ENCODE peak calls at places on chromosomes 11 and 22, in ten cellular contexts. One of them, this sample, is unnamed. For H3K27me3, the result is how much of the 10 kb centered on the place peaks cover.

GRCh38 chr11:102155676-102156075 is 45.4 kb downstream of the YAP1 start:
- DNase-seq in mesenchymal stem cell: peak
- DNase-seq in psoas muscle: no peak
- DNase-seq in fibroblast of lung: peak
- DNase-seq in kidney epithelial cell: no peak
- DNase-seq in spleen: no peak
- DNase-seq in esophagus muscularis mucosa: no peak
- DNase-seq in adrenal gland: no peak
- DNase-seq in uterus: no peak
- DNase-seq in cardiac muscle cell: peak
- DNase-seq in this sample: no peak

GRCh38 chr22:50422046-50422445 is 52.8 kb downstream of the SBF1 start:
- DNase-seq in esophagus muscularis mucosa: no peak
- DNase-seq in adrenal gland: no peak
- DNase-seq in mesenchymal stem cell: no peak
- DNase-seq in uterus: no peak
- DNase-seq in psoas muscle: no peak
- DNase-seq in spleen: no peak
- DNase-seq in fibroblast of lung: no peak
- DNase-seq in kidney epithelial cell: no peak
- DNase-seq in cardiac muscle cell: no peak
- DNase-seq in this sample: no peak

GRCh38 chr11:35618497-35619029 is 303 bp downstream of the FJX1 start:
- DNase-seq in fibroblast of lung: peak
- DNase-seq in uterus: peak
- DNase-seq in cardiac muscle cell: peak
- DNase-seq in esophagus muscularis mucosa: no peak
- DNase-seq in spleen: peak
- DNase-seq in adrenal gland: peak
- DNase-seq in psoas muscle: peak
- DNase-seq in kidney epithelial cell: no peak
- DNase-seq in mesenchymal stem cell: peak
- DNase-seq in this sample: no peak

GRCh38 chr11:26522912-26523610 is 49.0 kb downstream of the MUC15 start:
- DNase-seq in adrenal gland: no peak
- DNase-seq in psoas muscle: no peak
- DNase-seq in fibroblast of lung: peak
- DNase-seq in cardiac muscle cell: peak
- DNase-seq in esophagus muscularis mucosa: no peak
- DNase-seq in spleen: no peak
- DNase-seq in uterus: no peak
- DNase-seq in mesenchymal stem cell: peak
- DNase-seq in kidney epithelial cell: peak
- DNase-seq in this sample: no peak

GRCh38 chr11:33000181-33000580 is 15.5 kb upstream of the DEPDC7 start:
- DNase-seq in mesenchymal stem cell: peak
- DNase-seq in adrenal gland: no peak
- DNase-seq in spleen: no peak
- DNase-seq in uterus: no peak
- DNase-seq in kidney epithelial cell: peak
- DNase-seq in psoas muscle: no peak
- DNase-seq in esophagus muscularis mucosa: no peak
- DNase-seq in cardiac muscle cell: peak
- DNase-seq in fibroblast of lung: peak
- DNase-seq in this sample: no peak

GRCh38 chr11:47552086-47552580 is 799 bp downstream of the CELF1 start:
- DNase-seq in fibroblast of lung: peak
- DNase-seq in spleen: no peak
- DNase-seq in kidney epithelial cell: no peak
- DNase-seq in esophagus muscularis mucosa: no peak
- DNase-seq in adrenal gland: peak
- DNase-seq in uterus: peak
- DNase-seq in cardiac muscle cell: peak
- DNase-seq in psoas muscle: no peak
- DNase-seq in mesenchymal stem cell: peak
- DNase-seq in this sample: no peak

GRCh38 chr11:74570266-74571061 is 21.9 kb upstream of the POLD3 start:
- DNase-seq in spleen: no peak
- DNase-seq in cardiac muscle cell: peak
- DNase-seq in fibroblast of lung: peak
- DNase-seq in uterus: peak
- DNase-seq in psoas muscle: no peak
- DNase-seq in adrenal gland: peak
- DNase-seq in kidney epithelial cell: no peak
- DNase-seq in mesenchymal stem cell: peak
- DNase-seq in esophagus muscularis mucosa: no peak
- DNase-seq in this sample: peak

GRCh38 chr22:20948989-20949388 is 18.1 kb upstream of the AIFM3 start:
- DNase-seq in uterus: no peak
- DNase-seq in fibroblast of lung: no peak
- DNase-seq in spleen: no peak
- DNase-seq in cardiac muscle cell: no peak
- DNase-seq in esophagus muscularis mucosa: no peak
- DNase-seq in adrenal gland: no peak
- DNase-seq in mesenchymal stem cell: no peak
- DNase-seq in psoas muscle: no peak
- DNase-seq in kidney epithelial cell: no peak
- DNase-seq in this sample: no peak

GRCh38 chr11:46335858-46336600 is 11.2 kb upstream of the DGKZ start:
- DNase-seq in fibroblast of lung: no peak
- DNase-seq in uterus: no peak
- DNase-seq in mesenchymal stem cell: no peak
- DNase-seq in cardiac muscle cell: no peak
- DNase-seq in spleen: no peak
- DNase-seq in psoas muscle: no peak
- DNase-seq in adrenal gland: no peak
- DNase-seq in kidney epithelial cell: no peak
- DNase-seq in esophagus muscularis mucosa: no peak
- DNase-seq in this sample: no peak

GRCh38 chr11:110362916-110363574 is 66.6 kb upstream of the RDX start:
- DNase-seq in adrenal gland: no peak
- DNase-seq in cardiac muscle cell: peak
- DNase-seq in spleen: no peak
- DNase-seq in psoas muscle: no peak
- DNase-seq in fibroblast of lung: no peak
- DNase-seq in uterus: no peak
- DNase-seq in kidney epithelial cell: no peak
- DNase-seq in esophagus muscularis mucosa: peak
- DNase-seq in mesenchymal stem cell: peak
- DNase-seq in this sample: no peak

GRCh38 chr11:79173615-79174014 is 267.2 kb downstream of the TENM4 start:
- DNase-seq in fibroblast of lung: peak
- DNase-seq in psoas muscle: no peak
- DNase-seq in adrenal gland: no peak
- DNase-seq in cardiac muscle cell: peak
- DNase-seq in kidney epithelial cell: peak
- DNase-seq in spleen: no peak
- DNase-seq in mesenchymal stem cell: peak
- DNase-seq in esophagus muscularis mucosa: no peak
- DNase-seq in uterus: no peak
- DNase-seq in this sample: no peak

GRCh38 chr22:40678493-40679248 is 613 bp upstream of the MCHR1 start:
- DNase-seq in fibroblast of lung: no peak
- DNase-seq in mesenchymal stem cell: no peak
- DNase-seq in psoas muscle: no peak
- DNase-seq in kidney epithelial cell: no peak
- DNase-seq in spleen: no peak
- DNase-seq in esophagus muscularis mucosa: no peak
- DNase-seq in uterus: no peak
- DNase-seq in adrenal gland: no peak
- DNase-seq in cardiac muscle cell: no peak
- DNase-seq in this sample: no peak

GRCh38 chr22:27122561-27122960 is 465.2 kb downstream of the MIAT start:
- DNase-seq in mesenchymal stem cell: no peak
- DNase-seq in fibroblast of lung: no peak
- DNase-seq in adrenal gland: no peak
- DNase-seq in cardiac muscle cell: no peak
- DNase-seq in psoas muscle: no peak
- DNase-seq in spleen: no peak
- DNase-seq in uterus: no peak
- DNase-seq in kidney epithelial cell: no peak
- DNase-seq in esophagus muscularis mucosa: no peak
- DNase-seq in this sample: no peak

GRCh38 chr11:114026355-114026754 is 33.2 kb upstream of the ZBTB16 start:
- DNase-seq in esophagus muscularis mucosa: no peak
- DNase-seq in uterus: no peak
- DNase-seq in spleen: no peak
- DNase-seq in cardiac muscle cell: peak
- DNase-seq in fibroblast of lung: peak
- DNase-seq in mesenchymal stem cell: peak
- DNase-seq in adrenal gland: no peak
- DNase-seq in psoas muscle: no peak
- DNase-seq in kidney epithelial cell: no peak
- DNase-seq in this sample: no peak

DNA sequence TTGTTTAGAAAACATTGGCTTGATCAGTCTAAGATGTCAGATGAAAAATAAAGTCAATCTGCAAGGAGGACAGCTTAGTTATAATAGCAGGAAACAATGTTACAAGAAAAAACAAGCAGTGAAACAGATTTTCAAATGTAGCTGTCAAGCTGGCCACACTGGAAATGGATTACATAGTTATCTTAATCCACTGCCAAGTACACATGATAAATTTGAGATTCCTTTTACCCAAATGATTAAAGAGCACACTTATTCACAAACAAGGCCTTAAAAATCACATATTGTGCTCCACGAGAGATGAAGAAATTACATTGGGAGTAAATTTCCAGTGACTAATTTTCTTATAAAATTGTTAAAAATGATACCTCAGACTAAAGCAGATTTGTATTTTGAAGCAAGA is 17.5 kb upstream of the ESAM start:
- DNase-seq in esophagus muscularis mucosa: no peak
- DNase-seq in fibroblast of lung: peak
- DNase-seq in psoas muscle: no peak
- DNase-seq in kidney epithelial cell: no peak
- DNase-seq in adrenal gland: no peak
- DNase-seq in uterus: no peak
- DNase-seq in mesenchymal stem cell: no peak
- DNase-seq in spleen: no peak
- DNase-seq in cardiac muscle cell: peak
- DNase-seq in this sample: no peak
- H3K27me3 ChIP-seq in esophagus muscularis mucosa: under half
- H3K27me3 ChIP-seq in fibroblast of lung: under half
- H3K27me3 ChIP-seq in psoas muscle: under half
- H3K27me3 ChIP-seq in kidney epithelial cell: under half
- H3K27me3 ChIP-seq in adrenal gland: under half
- H3K27me3 ChIP-seq in uterus: under half
- H3K27me3 ChIP-seq in mesenchymal stem cell: under half
- H3K27me3 ChIP-seq in spleen: under half
- H3K27me3 ChIP-seq in cardiac muscle cell: under half
- H3K27me3 ChIP-seq in this sample: under half

GRCh38 chr11:43554148-43554473 is 126.4 kb upstream of the HSD17B12 start:
- DNase-seq in cardiac muscle cell: no peak
- DNase-seq in spleen: no peak
- DNase-seq in kidney epithelial cell: no peak
- DNase-seq in esophagus muscularis mucosa: no peak
- DNase-seq in uterus: no peak
- DNase-seq in psoas muscle: no peak
- DNase-seq in fibroblast of lung: no peak
- DNase-seq in mesenchymal stem cell: no peak
- DNase-seq in adrenal gland: no peak
- DNase-seq in this sample: no peak
- H3K27me3 ChIP-seq in cardiac muscle cell: under half
- H3K27me3 ChIP-seq in spleen: under half
- H3K27me3 ChIP-seq in kidney epithelial cell: under half
- H3K27me3 ChIP-seq in esophagus muscularis mucosa: half or more
- H3K27me3 ChIP-seq in uterus: under half
- H3K27me3 ChIP-seq in psoas muscle: under half
- H3K27me3 ChIP-seq in fibroblast of lung: under half
- H3K27me3 ChIP-seq in mesenchymal stem cell: half or more
- H3K27me3 ChIP-seq in adrenal gland: under half
- H3K27me3 ChIP-seq in this sample: under half

GRCh38 chr11:44312876-44313275 is 2.9 kb upstream of the ALX4 start:
- DNase-seq in mesenchymal stem cell: no peak
- DNase-seq in psoas muscle: no peak
- DNase-seq in esophagus muscularis mucosa: no peak
- DNase-seq in uterus: no peak
- DNase-seq in cardiac muscle cell: no peak
- DNase-seq in adrenal gland: no peak
- DNase-seq in spleen: no peak
- DNase-seq in kidney epithelial cell: no peak
- DNase-seq in fibroblast of lung: no peak
- DNase-seq in this sample: no peak
- H3K27me3 ChIP-seq in mesenchymal stem cell: half or more
- H3K27me3 ChIP-seq in psoas muscle: half or more
- H3K27me3 ChIP-seq in esophagus muscularis mucosa: half or more
- H3K27me3 ChIP-seq in uterus: under half
- H3K27me3 ChIP-seq in cardiac muscle cell: half or more
- H3K27me3 ChIP-seq in adrenal gland: half or more
- H3K27me3 ChIP-seq in spleen: half or more
- H3K27me3 ChIP-seq in kidney epithelial cell: half or more
- H3K27me3 ChIP-seq in fibroblast of lung: half or more
- H3K27me3 ChIP-seq in this sample: under half

GRCh38 chr22:22210889-22211833 is 33.4 kb upstream of the VPREB1 start:
- DNase-seq in cardiac muscle cell: no peak
- DNase-seq in kidney epithelial cell: no peak
- DNase-seq in uterus: no peak
- DNase-seq in psoas muscle: no peak
- DNase-seq in mesenchymal stem cell: no peak
- DNase-seq in esophagus muscularis mucosa: no peak
- DNase-seq in adrenal gland: no peak
- DNase-seq in spleen: no peak
- DNase-seq in fibroblast of lung: no peak
- DNase-seq in this sample: no peak

GRCh38 chr22:22215659-22216449 is 28.7 kb upstream of the VPREB1 start:
- DNase-seq in adrenal gland: no peak
- DNase-seq in esophagus muscularis mucosa: no peak
- DNase-seq in psoas muscle: no peak
- DNase-seq in uterus: no peak
- DNase-seq in kidney epithelial cell: no peak
- DNase-seq in cardiac muscle cell: no peak
- DNase-seq in spleen: no peak
- DNase-seq in mesenchymal stem cell: no peak
- DNase-seq in fibroblast of lung: no peak
- DNase-seq in this sample: no peak

GRCh38 chr22:22210375-22210774 is 34.2 kb upstream of the VPREB1 start:
- DNase-seq in spleen: no peak
- DNase-seq in adrenal gland: no peak
- DNase-seq in kidney epithelial cell: peak
- DNase-seq in psoas muscle: no peak
- DNase-seq in uterus: no peak
- DNase-seq in cardiac muscle cell: peak
- DNase-seq in esophagus muscularis mucosa: no peak
- DNase-seq in mesenchymal stem cell: no peak
- DNase-seq in fibroblast of lung: peak
- DNase-seq in this sample: no peak

GRCh38 chr22:22214819-22215329 is 29.7 kb upstream of the VPREB1 start:
- DNase-seq in fibroblast of lung: no peak
- DNase-seq in mesenchymal stem cell: no peak
- DNase-seq in spleen: no peak
- DNase-seq in adrenal gland: no peak
- DNase-seq in kidney epithelial cell: no peak
- DNase-seq in cardiac muscle cell: no peak
- DNase-seq in psoas muscle: no peak
- DNase-seq in esophagus muscularis mucosa: no peak
- DNase-seq in uterus: no peak
- DNase-seq in this sample: no peak

DNA sequence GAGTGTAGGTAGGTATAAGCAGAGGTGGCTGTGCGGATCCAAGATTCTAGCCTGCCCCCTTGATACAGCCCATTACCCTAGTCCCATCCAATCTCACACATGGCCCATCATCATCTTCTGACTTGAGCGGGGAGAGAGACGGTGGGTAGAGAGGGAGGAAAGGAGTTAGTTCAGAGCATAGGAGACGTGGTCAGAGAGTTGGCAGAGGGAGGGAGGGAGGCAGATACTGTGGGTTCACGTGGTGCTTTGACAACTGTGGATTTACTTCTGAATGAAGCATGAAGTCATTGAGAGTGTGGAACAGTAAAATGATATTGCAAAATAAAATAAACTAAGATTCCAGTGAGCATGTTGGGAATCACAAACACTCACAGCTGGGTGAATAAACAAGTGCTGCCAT is 31.4 kb upstream of the VPREB1 start:
- DNase-seq in esophagus muscularis mucosa: peak
- DNase-seq in adrenal gland: no peak
- DNase-seq in psoas muscle: no peak
- DNase-seq in fibroblast of lung: no peak
- DNase-seq in mesenchymal stem cell: no peak
- DNase-seq in cardiac muscle cell: no peak
- DNase-seq in spleen: no peak
- DNase-seq in kidney epithelial cell: no peak
- DNase-seq in uterus: no peak
- DNase-seq in this sample: no peak
- H3K27me3 ChIP-seq in esophagus muscularis mucosa: under half
- H3K27me3 ChIP-seq in adrenal gland: under half
- H3K27me3 ChIP-seq in psoas muscle: under half
- H3K27me3 ChIP-seq in fibroblast of lung: under half
- H3K27me3 ChIP-seq in mesenchymal stem cell: under half
- H3K27me3 ChIP-seq in cardiac muscle cell: half or more
- H3K27me3 ChIP-seq in spleen: under half
- H3K27me3 ChIP-seq in kidney epithelial cell: under half
- H3K27me3 ChIP-seq in uterus: under half
- H3K27me3 ChIP-seq in this sample: under half

This sample was measured in naive thymus-derived CD4-positive, alpha-beta T cell.